ENCODE peak calls at places on chromosomes 1 and 21, in six cellular contexts. J is tibial nerve, T is heart right ventricle, F is keratinocyte, G is right cardiac atrium, V is ascending aorta. L is an unnamed sample.
A peak's percentile ranks its signal among the peaks of the same experiment; 100 is the strongest.

GRCh38 chr1:161260939-161261858 is 2.7 kb downstream of the PCP4L1 start:
- DNase-seq in T (no peak), J (no peak), V (no peak), F (no peak), G (no peak), L (no peak)

GRCh38 chr1:7922301-7922700 is 18.3 kb downstream of the TNFRSF9 start:
- DNase-seq in T (no peak), V (no peak), F (no peak), J (no peak), G (no peak), L (peak; percentile 68)

GRCh38 chr1:206448471-206448870 is 21.8 kb upstream of the IKBKE start:
- DNase-seq in T (no peak), G (no peak), J (no peak), V (no peak), F (no peak), L (no peak)

GRCh38 chr1:203200059-203200553 is 13.6 kb upstream of the CHI3L1 start:
- DNase-seq in T (no peak), F (peak; percentile 11), G (peak; percentile 51), J (no peak), V (no peak), L (peak; percentile 84)

GRCh38 chr1:38516560-38516959 is 343.0 kb downstream of the RRAGC start:
- DNase-seq in F (no peak), T (no peak), G (no peak), V (no peak), J (no peak), L (no peak)

GRCh38 chr21:42974832-42975820 is 764 bp downstream of the PKNOX1 start:
- DNase-seq in V (no peak), F (no peak), G (peak; percentile 70), T (peak; percentile 65), J (peak; percentile 16), L (peak; percentile 73)

GRCh38 chr1:241857131-241857530 is 9.1 kb downstream of the EXO1 start:
- DNase-seq in V (no peak), J (no peak), F (no peak), G (no peak), T (no peak), L (no peak)

GRCh38 chr1:96370752-96371151 is 350.8 kb upstream of the PTBP2 start:
- DNase-seq in T (no peak), V (no peak), F (no peak), J (no peak), G (no peak), L (peak; percentile 95)

GRCh38 chr1:185440877-185441276 is 123.8 kb upstream of the IVNS1ABP start:
- DNase-seq in F (no peak), V (no peak), G (no peak), T (no peak), J (no peak), L (no peak)

GRCh38 chr1:46697053-46697452 is 21.9 kb downstream of the EFCAB14 start:
- DNase-seq in T (no peak), V (no peak), G (no peak), F (no peak), J (no peak), L (no peak)

GRCh38 chr1:231266811-231267322 is 25.9 kb downstream of the GNPAT start:
- DNase-seq in F (no peak), V (no peak), J (no peak), T (no peak), G (no peak), L (no peak)

GRCh38 chr1:194394676-194395075 is 1208.3 kb upstream of the B3GALT2 start:
- DNase-seq in G (no peak), T (no peak), F (no peak), V (no peak), J (no peak), L (no peak)

GRCh38 chr1:36160949-36161485 is 5.1 kb downstream of the MAP7D1 start:
- DNase-seq in T (peak; percentile 72), J (peak; percentile 40), V (no peak), F (no peak), G (peak; percentile 77), L (peak; percentile 72)
- H3K4me1 ChIP-seq in T (peaks cover 87% of the 10 kb centered on the region), J (peaks cover 51% of the 10 kb centered on the region), V (peaks cover 36% of the 10 kb centered on the region), F (peaks cover 77% of the 10 kb centered on the region), G (peaks cover 29% of the 10 kb centered on the region), L (peaks cover 17% of the 10 kb centered on the region)

GRCh38 chr1:1021010-1021845 is 1.3 kb downstream of the AGRN start:
- DNase-seq in F (no peak), T (peak; percentile 80), V (no peak), G (peak; percentile 85), J (no peak), L (peak; percentile 84)
- H3K4me1 ChIP-seq in F (peaks cover 48% of the 10 kb centered on the region), T (peaks cover 64% of the 10 kb centered on the region), V (peaks cover 9% of the 10 kb centered on the region), G (no peaks in the 10 kb centered on the region), J (peaks cover 22% of the 10 kb centered on the region), L (peaks cover 5% of the 10 kb centered on the region)

GRCh38 chr1:111139956-111140679 is at the start of the genes CEPT1 and DRAM2:
- DNase-seq in J (peak; percentile 91), G (peak; percentile 98), V (peak; percentile 84), F (peak; percentile 90), T (peak; percentile 89), L (peak; percentile 97)
- H3K4me1 ChIP-seq in J (peaks cover 17% of the 10 kb centered on the region), G (no peaks in the 10 kb centered on the region), V (no peaks in the 10 kb centered on the region), F (peaks cover 19% of the 10 kb centered on the region), T (peaks cover 41% of the 10 kb centered on the region), L (no peaks in the 10 kb centered on the region)

GRCh38 chr1:67784545-67785186 is 48.6 kb downstream of the GNG12 start:
- DNase-seq in V (no peak), G (no peak), J (no peak), F (no peak), T (no peak), L (no peak)
- H3K4me1 ChIP-seq in V (peaks cover 4% of the 10 kb centered on the region), G (peaks cover 3% of the 10 kb centered on the region), J (peaks cover 10% of the 10 kb centered on the region), F (peaks cover 23% of the 10 kb centered on the region), T (peaks cover 44% of the 10 kb centered on the region), L (peaks cover 9% of the 10 kb centered on the region)

GRCh38 chr1:6033124-6033523 is 12.6 kb upstream of the KCNAB2 start:
- DNase-seq in F (no peak), T (no peak), J (no peak), G (no peak), V (no peak), L (no peak)

GRCh38 chr1:6030144-6030543 is 15.5 kb upstream of the KCNAB2 start:
- DNase-seq in G (no peak), V (no peak), T (no peak), F (no peak), J (no peak), L (no peak)

GRCh38 chr1:6029351-6029750 is 16.3 kb upstream of the KCNAB2 start:
- DNase-seq in J (no peak), G (no peak), T (no peak), F (no peak), V (no peak), L (no peak)

GRCh38 chr1:6028042-6028895 is 17.4 kb upstream of the KCNAB2 start:
- DNase-seq in V (peak; percentile 20), F (no peak), G (no peak), T (no peak), J (no peak), L (no peak)

GRCh38 chr1:6030547-6031261 is 15.0 kb upstream of the KCNAB2 start:
- DNase-seq in V (no peak), T (no peak), G (no peak), J (no peak), F (no peak), L (no peak)
- H3K4me1 ChIP-seq in V (no peaks in the 10 kb centered on the region), T (peaks cover 15% of the 10 kb centered on the region), G (no peaks in the 10 kb centered on the region), J (peaks cover 1% of the 10 kb centered on the region), F (peaks cover 13% of the 10 kb centered on the region), L (no peaks in the 10 kb centered on the region)

GRCh38 chr1:93662481-93663190 is 19.0 kb downstream of the BCAR3 start:
- DNase-seq in T (no peak), V (no peak), F (no peak), J (no peak), G (no peak), L (no peak)
- H3K4me1 ChIP-seq in T (peaks cover 91% of the 10 kb centered on the region), V (peaks cover 7% of the 10 kb centered on the region), F (peaks cover 58% of the 10 kb centered on the region), J (peaks cover 12% of the 10 kb centered on the region), G (peaks cover 29% of the 10 kb centered on the region), L (peaks cover 30% of the 10 kb centered on the region)

L was measured in fibroblast of lung.